ENCODE peak calls at places on chromosomes 2 and 18, in four cellular contexts. C is kidney, K is transverse colon, Z is left ventricle myocardium inferior. U is an unnamed sample. For H3K4me1, the result is how much of the 10 kb centered on the place peaks cover.

GRCh38 chr18:73511751-73512525 is 635.7 kb downstream of the FBXO15 start:
- DNase-seq in K (no peak), C (no peak), Z (no peak), U (no peak)

GRCh38 chr2:116696223-116696622 is 1118.3 kb upstream of the DDX18 start:
- DNase-seq in C (no peak), Z (no peak), K (no peak), U (no peak)

GRCh38 chr2:2805263-2805662 is 474.2 kb upstream of the MYT1L start:
- DNase-seq in C (peak), K (no peak), Z (no peak), U (no peak)

GRCh38 chr2:172740871-172741270 is 5.2 kb downstream of the RAPGEF4 start:
- DNase-seq in K (no peak), Z (no peak), C (no peak), U (no peak)

GRCh38 chr18:59835656-59836379 is 64.0 kb upstream of the PMAIP1 start:
- DNase-seq in K (no peak), C (no peak), Z (no peak), U (no peak)

GRCh38 chr18:13217971-13218375 is 587 bp upstream of the LDLRAD4 start:
- DNase-seq in C (no peak), K (peak), Z (peak), U (peak)

GRCh38 chr2:241224068-241224850 is 35.8 kb downstream of the ANO7 start:
- DNase-seq in Z (peak), C (peak), K (no peak), U (peak)

GRCh38 chr2:239060676-239061075 is 212.8 kb downstream of the TWIST2 start:
- DNase-seq in Z (no peak), C (no peak), K (no peak), U (no peak)

GRCh38 chr2:43165378-43166025 is 60.9 kb downstream of the ZFP36L2 start:
- DNase-seq in Z (no peak), K (no peak), C (no peak), U (no peak)

GRCh38 chr2:138622606-138623005 is 121.0 kb downstream of the SPOPL start:
- DNase-seq in K (no peak), C (no peak), Z (no peak), U (no peak)

GRCh38 chr2:48873676-48874075 is 118.2 kb upstream of the LHCGR start:
- DNase-seq in K (no peak), Z (no peak), C (no peak), U (no peak)

GRCh38 chr2:108199726-108200125 is 40.0 kb upstream of the SULT1C3 start:
- DNase-seq in C (no peak), K (no peak), Z (no peak), U (no peak)

GRCh38 chr2:219252570-219252899 is 508 bp upstream of the TUBA4B start:
- DNase-seq in Z (no peak), K (no peak), C (no peak), U (no peak)

GRCh38 chr2:216188956-216189355 is 79.8 kb downstream of the XRCC5 start:
- DNase-seq in Z (no peak), K (no peak), C (no peak), U (no peak)

GRCh38 chr2:65485839-65486238 is 53.4 kb upstream of the SPRED2 start:
- DNase-seq in K (no peak), C (no peak), Z (no peak), U (no peak)

GRCh38 chr18:41134426-41134825 is 820.6 kb upstream of the PIK3C3 start:
- DNase-seq in Z (no peak), C (no peak), K (no peak), U (no peak)

GRCh38 chr2:70347831-70348230 is 46.0 kb upstream of the FAM136A start:
- DNase-seq in C (no peak), K (no peak), Z (no peak), U (no peak)

GRCh38 chr18:21949326-21950015 is 208.9 kb downstream of the MIB1 start:
- DNase-seq in K (peak), Z (no peak), C (no peak), U (no peak)

GRCh38 chr2:241575624-241576292 is 17.2 kb downstream of the BOK start:
- DNase-seq in C (no peak), Z (no peak), K (no peak), U (no peak)

GRCh38 chr2:186780701-186781316 is 68.2 kb downstream of the ZSWIM2 start:
- DNase-seq in K (no peak), Z (no peak), C (no peak), U (no peak)

GRCh38 chr2:28250006-28250405 is 142.7 kb upstream of the FOSL2 start:
- DNase-seq in K (no peak), C (no peak), Z (no peak), U (no peak)

GRCh38 chr2:109447811-109448210 is 166.0 kb downstream of the SEPTIN10 start:
- DNase-seq in C (no peak), K (no peak), Z (no peak), U (no peak)

GRCh38 chr18:70981400-70982140 is 692.7 kb downstream of the SOCS6 start:
- DNase-seq in Z (no peak), K (no peak), C (no peak), U (no peak)

GRCh38 chr2:237558918-237559645 is 7.3 kb upstream of the PRLH start:
- DNase-seq in K (peak), Z (peak), C (peak), U (peak)

GRCh38 chr18:45645610-45646009 is 30.3 kb downstream of the SLC14A2 start:
- DNase-seq in K (no peak), Z (no peak), C (no peak), U (no peak)

GRCh38 chr2:237210763-237211162 is 125.1 kb downstream of the COPS8 start:
- DNase-seq in K (no peak), Z (peak), C (no peak), U (peak)

GRCh38 chr18:12012697-12013096 is 31.4 kb downstream of the IMPA2 start:
- DNase-seq in Z (no peak), K (no peak), C (no peak), U (no peak)
- H3K4me1 ChIP-seq in Z (half or more), K (half or more), C (half or more), U (under half)

GRCh38 chr18:11323359-11323819 is 174.0 kb upstream of the PIEZO2 start:
- DNase-seq in K (no peak), C (no peak), Z (no peak), U (peak)
- H3K4me1 ChIP-seq in K (under half), C (under half), Z (under half), U (under half)

GRCh38 chr2:151716721-151717120 is 17.6 kb downstream of the NEB start:
- DNase-seq in K (no peak), C (no peak), Z (no peak), U (no peak)
- H3K4me1 ChIP-seq in K (under half), C (under half), Z (under half), U (under half)

GRCh38 chr2:39401319-39401718 is 35.8 kb downstream of the MAP4K3 start:
- DNase-seq in K (no peak), Z (no peak), C (no peak), U (no peak)
- H3K4me1 ChIP-seq in K (half or more), Z (half or more), C (under half), U (under half)